ENCODE peak calls at places on chromosomes 16 and 17, in seven cellular contexts. H is NCI-H1092 treated with DMSO at 0.1 percent for 48 hours; F is amygdala; A is CD8-positive, alpha-beta memory T cell; G is adrenal gland; J is activated T-helper 1 cell treated with Interleukin-2 at 50 U/mL for 16 hours; L is progenitor cell of endocrine pancreas. D is an unnamed sample.

GRCh38 chr17:7844292-7845154 is 10.3 kb upstream of the TMEM88 start:
- DNase-seq in H (peak; percentile 89), F (peak; percentile 95), A (peak; percentile 88), G (peak; percentile 92), J (peak; percentile 61), L (peak; percentile 83), D (peak; percentile 95)

GRCh38 chr16:87458424-87458915 is 34.4 kb downstream of the ZCCHC14 start:
- DNase-seq in H (no peak), F (no peak), A (no peak), G (no peak), J (no peak), L (no peak), D (no peak)

GRCh38 chr17:58666858-58667267 is 25.0 kb downstream of the TEX14 start:
- DNase-seq in H (peak; percentile 38), F (peak; percentile 22), A (no peak), G (peak; percentile 48), J (peak; percentile 4), L (no peak), D (no peak)

GRCh38 chr17:43634681-43635125 is 27.0 kb downstream of the MEOX1 start:
- DNase-seq in H (no peak), F (peak; percentile 13), A (no peak), G (no peak), J (no peak), L (no peak), D (no peak)

GRCh38 chr17:74339537-74340195 is 13.6 kb downstream of the KIF19 start:
- DNase-seq in H (peak; percentile 86), F (no peak), A (no peak), G (no peak), J (no peak), L (no peak), D (no peak)

GRCh38 chr16:23508589-23509440 is 1.5 kb downstream of the GGA2 start:
- DNase-seq in H (peak; percentile 2), F (no peak), A (no peak), G (no peak), J (no peak), L (no peak), D (no peak)

GRCh38 chr17:38654411-38655398 is 20.1 kb downstream of the EPOP start:
- DNase-seq in H (no peak), F (no peak), A (no peak), G (no peak), J (no peak), L (no peak), D (no peak)

GRCh38 chr17:66353937-66354401 is 51.6 kb downstream of the PRKCA start:
- DNase-seq in H (no peak), F (no peak), A (no peak), G (no peak), J (no peak), L (no peak), D (no peak)

GRCh38 chr17:76432712-76433336 is 20.1 kb downstream of the UBE2O start:
- DNase-seq in H (no peak), F (no peak), A (no peak), G (no peak), J (no peak), L (no peak), D (no peak)

GRCh38 chr17:31390748-31391495 is 553 bp upstream of the RAB11FIP4 start:
- DNase-seq in H (no peak), F (no peak), A (no peak), G (no peak), J (no peak), L (no peak), D (no peak)

GRCh38 chr16:50037791-50038190 is 12.8 kb downstream of the CNEP1R1 start:
- DNase-seq in H (no peak), F (no peak), A (no peak), G (no peak), J (no peak), L (no peak), D (no peak)

GRCh38 chr16:57757326-57757786 is 21.8 kb downstream of the KATNB1 start:
- DNase-seq in H (peak; percentile 19), F (peak; percentile 76), A (peak; percentile 91), G (peak; percentile 90), J (peak; percentile 78), L (peak; percentile 83), D (peak; percentile 90)

GRCh38 chr16:20866161-20866772 is 33.9 kb downstream of the DCUN1D3 start:
- DNase-seq in H (no peak), F (no peak), A (no peak), G (peak; percentile 78), J (no peak), L (no peak), D (no peak)

GRCh38 chr16:89864421-89864820 is 9.0 kb upstream of the TCF25 start:
- DNase-seq in H (no peak), F (no peak), A (no peak), G (no peak), J (no peak), L (no peak), D (no peak)

GRCh38 chr16:80144191-80144590 is 396.6 kb upstream of the DYNLRB2 start:
- DNase-seq in H (no peak), F (no peak), A (no peak), G (no peak), J (no peak), L (no peak), D (no peak)

GRCh38 chr17:61157246-61157887 is 242.3 kb upstream of the TBX2 start:
- DNase-seq in H (peak; percentile 87), F (peak; percentile 38), A (no peak), G (no peak), J (no peak), L (no peak), D (no peak)

GRCh38 chr16:82882982-82883863 is 256.5 kb downstream of the CDH13 start:
- DNase-seq in H (no peak), F (no peak), A (no peak), G (no peak), J (no peak), L (no peak), D (no peak)

GRCh38 chr16:54210437-54211081 is 76.0 kb downstream of the IRX3 start:
- DNase-seq in H (peak; percentile 26), F (no peak), A (no peak), G (no peak), J (no peak), L (no peak), D (no peak)

GRCh38 chr16:80971814-80972213 is 34.9 kb downstream of the CMC2 start:
- DNase-seq in H (no peak), F (no peak), A (no peak), G (no peak), J (no peak), L (no peak), D (no peak)

GRCh38 chr16:19382084-19382801 is 35.4 kb upstream of the TMC5 start:
- DNase-seq in H (peak; percentile 76), F (no peak), A (no peak), G (no peak), J (no peak), L (no peak), D (no peak)

D was measured in natural killer cell treated with Interleukin-12 subunit alpha and Interleukin-12 subunit beta and Interleukin-15 and Interleukin-18, amount 100 ng/mL, for 72 hours.